ENCODE peak calls at places on chromosomes 4 and X, in eight cellular contexts. H is cardiac fibroblast, X is NCI-H82, A is C1 segment of cervical spinal cord, L is islet precursor cell, J is NCI-H1092, O is Kasumi-1, G is kidney. T is an unnamed sample.

GRCh38 chr4:7018281-7018680 is 24.9 kb upstream of the TADA2B start:
- DNase-seq in H (no peak), X (no peak), A (no peak), L (no peak), J (no peak), O (no peak), G (no peak), T (no peak)

GRCh38 chr4:37794046-37794445 is 32.4 kb upstream of the PGM2 start:
- DNase-seq in H (no peak), X (no peak), A (no peak), L (no peak), J (no peak), O (no peak), G (no peak), T (no peak)

GRCh38 chrX:43679778-43680177 is 23.7 kb downstream of the MAOA start:
- DNase-seq in H (peak; percentile 67), X (no peak), A (no peak), L (no peak), J (no peak), O (no peak), G (no peak), T (no peak)

GRCh38 chr4:86453044-86453501 is 93.2 kb upstream of the MAPK10 start:
- DNase-seq in H (peak; percentile 30), X (no peak), A (no peak), L (no peak), J (no peak), O (no peak), G (peak; percentile 54), T (no peak)

GRCh38 chr4:102022343-102022742 is 231.8 kb downstream of the BANK1 start:
- DNase-seq in H (peak; percentile 33), X (no peak), A (no peak), L (no peak), J (no peak), O (no peak), G (no peak), T (no peak)

GRCh38 chr4:64251779-64252178 is 157.5 kb downstream of the TECRL start:
- DNase-seq in H (no peak), X (no peak), A (no peak), L (no peak), J (no peak), O (no peak), G (no peak), T (no peak)

GRCh38 chr4:83010111-83010521 is 507 bp downstream of the LIN54 start:
- DNase-seq in H (peak; percentile 63), X (peak; percentile 58), A (peak; percentile 17), L (no peak), J (no peak), O (peak; percentile 32), G (no peak), T (no peak)

GRCh38 chrX:42219231-42219630 is 295.9 kb upstream of the CASK start:
- DNase-seq in H (peak; percentile 0), X (no peak), A (no peak), L (no peak), J (no peak), O (no peak), G (no peak), T (no peak)

GRCh38 chr4:188206783-188207182 is 67.5 kb downstream of the TRIML1 start:
- DNase-seq in H (no peak), X (no peak), A (no peak), L (no peak), J (no peak), O (no peak), G (no peak), T (no peak)

GRCh38 chr4:52714597-52715254 is 36.5 kb downstream of the ERVMER34-1 start:
- DNase-seq in H (no peak), X (no peak), A (no peak), L (no peak), J (no peak), O (peak; percentile 92), G (no peak), T (no peak)

GRCh38 chrX:110504947-110505346 is 146.3 kb downstream of the RTL9 start:
- DNase-seq in H (no peak), X (no peak), A (no peak), L (no peak), J (no peak), O (no peak), G (no peak), T (no peak)

GRCh38 chrX:13212191-13212651 is 107.6 kb downstream of the ATXN3L start:
- DNase-seq in H (peak; percentile 34), X (peak; percentile 87), A (no peak), L (no peak), J (no peak), O (peak; percentile 34), G (no peak), T (no peak)

GRCh38 chr4:78032446-78032845 is 24.7 kb upstream of the FRAS1 start:
- DNase-seq in H (no peak), X (peak; percentile 83), A (no peak), L (peak; percentile 93), J (peak; percentile 91), O (no peak), G (no peak), T (no peak)

GRCh38 chr4:107519057-107519456 is 201.0 kb downstream of the PAPSS1 start:
- DNase-seq in H (peak; percentile 34), X (peak; percentile 20), A (no peak), L (no peak), J (no peak), O (peak; percentile 40), G (no peak), T (peak; percentile 11)

GRCh38 chrX:48520976-48521352 is 644 bp upstream of the EBP start:
- DNase-seq in H (no peak), X (peak; percentile 81), A (no peak), L (no peak), J (no peak), O (no peak), G (no peak), T (no peak)

GRCh38 chr4:139913398-139913990 is 240.5 kb downstream of the MAML3 start:
- DNase-seq in H (peak; percentile 46), X (peak; percentile 26), A (no peak), L (no peak), J (peak; percentile 45), O (no peak), G (no peak), T (no peak)

GRCh38 chr4:26803462-26803861 is 57.2 kb upstream of the STIM2 start:
- DNase-seq in H (no peak), X (peak; percentile 95), A (no peak), L (peak; percentile 86), J (peak; percentile 65), O (no peak), G (no peak), T (peak; percentile 73)

GRCh38 chr4:133124746-133125145 is 24.3 kb upstream of the PCDH10 start:
- DNase-seq in H (no peak), X (peak; percentile 89), A (no peak), L (no peak), J (no peak), O (no peak), G (no peak), T (no peak)

GRCh38 chr4:176185068-176185467 is 10.3 kb downstream of the SPATA4 start:
- DNase-seq in H (peak; percentile 83), X (no peak), A (no peak), L (no peak), J (no peak), O (no peak), G (no peak), T (no peak)

GRCh38 chrX:39953879-39954278 is 143.9 kb downstream of the BCOR start:
- DNase-seq in H (peak; percentile 66), X (no peak), A (no peak), L (peak; percentile 77), J (no peak), O (no peak), G (peak; percentile 90), T (no peak)

GRCh38 chrX:39195156-39195555 is 393.9 kb downstream of the MID1IP1 start:
- DNase-seq in H (no peak), X (peak; percentile 78), A (no peak), L (no peak), J (no peak), O (no peak), G (no peak), T (no peak)

GRCh38 chr4:14632041-14632440 is 370.2 kb upstream of the CPEB2 start:
- DNase-seq in H (no peak), X (no peak), A (no peak), L (no peak), J (no peak), O (no peak), G (no peak), T (no peak)

GRCh38 chr4:86441175-86441960 is 81.5 kb upstream of the MAPK10 start:
- DNase-seq in H (peak; percentile 28), X (peak; percentile 20), A (no peak), L (no peak), J (no peak), O (no peak), G (no peak), T (no peak)

GRCh38 chrX:44872319-44872816 is 620 bp upstream of the KDM6A start:
- DNase-seq in H (peak; percentile 18), X (peak; percentile 61), A (peak; percentile 42), L (no peak), J (no peak), O (no peak), G (peak; percentile 89), T (no peak)

GRCh38 chr4:55080174-55080865 is 45.1 kb downstream of the KDR start:
- DNase-seq in H (no peak), X (no peak), A (no peak), L (no peak), J (no peak), O (no peak), G (no peak), T (no peak)

GRCh38 chr4:20193522-20193902 is 58.2 kb upstream of the SLIT2 start:
- DNase-seq in H (peak; percentile 40), X (no peak), A (no peak), L (no peak), J (no peak), O (no peak), G (no peak), T (no peak)

GRCh38 chr4:138650917-138651564 is 364.5 kb upstream of the NOCT start:
- DNase-seq in H (peak; percentile 54), X (no peak), A (no peak), L (peak; percentile 83), J (no peak), O (peak; percentile 24), G (no peak), T (no peak)

GRCh38 chrX:65528705-65529340 is 5.8 kb downstream of the LAS1L start:
- DNase-seq in H (peak; percentile 40), X (peak; percentile 71), A (no peak), L (peak; percentile 58), J (no peak), O (peak; percentile 37), G (no peak), T (no peak)

GRCh38 chr4:128831526-128832252 is 22.2 kb downstream of the JADE1 start:
- DNase-seq in H (no peak), X (no peak), A (no peak), L (no peak), J (no peak), O (no peak), G (no peak), T (no peak)

GRCh38 chr4:7861440-7861881 is 78.2 kb downstream of the AFAP1 start:
- DNase-seq in H (peak; percentile 97), X (no peak), A (no peak), L (peak; percentile 64), J (no peak), O (no peak), G (no peak), T (no peak)

GRCh38 chr4:11424896-11425295 is 3.8 kb downstream of the HS3ST1 start:
- DNase-seq in H (no peak), X (no peak), A (no peak), L (no peak), J (no peak), O (no peak), G (no peak), T (no peak)

GRCh38 chrX:9197231-9197630 is 163.3 kb upstream of the FAM9B start:
- DNase-seq in H (peak; percentile 36), X (no peak), A (no peak), L (no peak), J (no peak), O (no peak), G (no peak), T (no peak)